ENCODE peak calls at places on chromosomes 13 and 19, in four cellular contexts. D is astrocyte of the cerebellum, K is ELF-1, V is HEK293T. L is an unnamed sample.

GRCh38 chr19:48490980-48491792 is 20.4 kb downstream of the LMTK3 start:
- DNase-seq in D (no peak), K (no peak), V (peak; percentile 82), L (no peak)

GRCh38 chr19:53086949-53087348 is 16.3 kb downstream of the ZNF160 start:
- DNase-seq in D (no peak), K (no peak), V (no peak), L (no peak)

GRCh38 chr19:51719251-51719901 is 4.4 kb downstream of the HAS1 start:
- DNase-seq in D (no peak), K (peak; percentile 64), V (no peak), L (no peak)

GRCh38 chr19:8663920-8664670 is 33.7 kb downstream of the NFILZ start:
- DNase-seq in D (no peak), K (no peak), V (no peak), L (no peak)

GRCh38 chr19:3950871-3951861 is 18.3 kb downstream of the NMRK2 start:
- DNase-seq in D (no peak), K (no peak), V (no peak), L (peak; percentile 44)

GRCh38 chr13:80562423-80562822 is 221.5 kb upstream of the SPRY2 start:
- DNase-seq in D (no peak), K (no peak), V (no peak), L (no peak)

GRCh38 chr13:90787007-90787406 is 560.5 kb upstream of the MIR17HG start:
- DNase-seq in D (no peak), K (no peak), V (no peak), L (no peak)

GRCh38 chr19:8592231-8593009 is 15.2 kb upstream of the MYO1F start:
- DNase-seq in D (peak; percentile 94), K (peak; percentile 99), V (peak; percentile 96), L (peak; percentile 99)

GRCh38 chr13:98742961-98743360 is 9.5 kb downstream of the SLC15A1 start:
- DNase-seq in D (no peak), K (no peak), V (no peak), L (no peak)

GRCh38 chr19:17302391-17303166 is 646 bp downstream of the ABHD8 start:
- DNase-seq in D (no peak), K (peak; percentile 57), V (no peak), L (no peak)

GRCh38 chr19:45166723-45167252 is 6.0 kb upstream of the NKPD1 start:
- DNase-seq in D (no peak), K (peak; percentile 74), V (no peak), L (no peak)

GRCh38 chr13:41916173-41916954 is 44.5 kb downstream of the VWA8 start:
- DNase-seq in D (peak; percentile 89), K (no peak), V (no peak), L (no peak)

GRCh38 chr19:840519-841206 is at the start of gene PRTN3:
- DNase-seq in D (no peak), K (no peak), V (no peak), L (no peak)

GRCh38 chr13:76758257-76758656 is 127.9 kb downstream of the KCTD12 start:
- DNase-seq in D (no peak), K (no peak), V (no peak), L (no peak)

GRCh38 chr13:42259515-42259914 is 12.4 kb upstream of the AKAP11 start:
- DNase-seq in D (no peak), K (no peak), V (no peak), L (no peak)

GRCh38 chr19:1468274-1469199 is 10.5 kb downstream of the C19orf25 start:
- DNase-seq in D (no peak), K (no peak), V (no peak), L (no peak)